ENCODE peak calls at places on chromosomes 7 and 10, in five cellular contexts. X is NCI-H748 treated with DMSO at 0.1 percent for 48 hours, U is HL-60, Z is endothelial cell, Y is AML-193. B is an unnamed sample.

GRCh38 chr10:63337455-63338251 is 128.1 kb downstream of the JMJD1C start:
- DNase-seq in X (no peak), U (no peak), Z (no peak), Y (no peak), B (no peak)

GRCh38 chr10:86376403-86376802 is 9.8 kb upstream of the GRID1 start:
- DNase-seq in X (no peak), U (no peak), Z (no peak), Y (no peak), B (no peak)

GRCh38 chr7:45922810-45923209 is 1.7 kb upstream of the IGFBP3 start:
- DNase-seq in X (no peak), U (no peak), Z (peak; percentile 28), Y (no peak), B (no peak)

GRCh38 chr10:122292376-122292775 is 21.3 kb downstream of the BTBD16 start:
- DNase-seq in X (no peak), U (no peak), Z (no peak), Y (no peak), B (no peak)

GRCh38 chr10:109114578-109114977 is 808.7 kb downstream of the XPNPEP1 start:
- DNase-seq in X (no peak), U (no peak), Z (no peak), Y (no peak), B (no peak)

GRCh38 chr10:61376908-61377368 is 76.2 kb downstream of the TMEM26 start:
- DNase-seq in X (no peak), U (no peak), Z (no peak), Y (no peak), B (no peak)

GRCh38 chr7:100641860-100642533 is 645 bp upstream of the TFR2 start:
- DNase-seq in X (no peak), U (no peak), Z (no peak), Y (no peak), B (no peak)

GRCh38 chr10:80787952-80788351 is 250.2 kb downstream of the SH2D4B start:
- DNase-seq in X (no peak), U (no peak), Z (no peak), Y (no peak), B (no peak)

GRCh38 chr10:126929391-126929790 is 24.2 kb downstream of the DOCK1 start:
- DNase-seq in X (no peak), U (no peak), Z (no peak), Y (no peak), B (no peak)

GRCh38 chr7:93862651-93863050 is 27.9 kb downstream of the TFPI2 start:
- DNase-seq in X (no peak), U (no peak), Z (no peak), Y (no peak), B (peak; percentile 20)

GRCh38 chr10:27611209-27611608 is 107.1 kb downstream of the RAB18 start:
- DNase-seq in X (no peak), U (no peak), Z (no peak), Y (no peak), B (no peak)

B was measured in RWPE1.